ENCODE peak calls at places on chromosomes 13 and 19, in four cellular contexts. O is stimulated activated CD4-positive, alpha-beta T cell treated with anti-CD3 and anti-CD28 coated beads, Interleukin-1b, Interleukin-23, amount 100 ng/mL, for 24 hours; I is NCI-H460; J is progenitor cell of endocrine pancreas. T is an unnamed sample.

GRCh38 chr13:35923347-35923746 is 207.8 kb downstream of the DCLK1 start:
- DNase-seq in J (no peak), I (peak), O (no peak), T (no peak)

GRCh38 chr19:48194041-48194871 is 23.8 kb downstream of the ZSWIM9 start:
- DNase-seq in O (no peak), J (no peak), I (no peak), T (peak)

GRCh38 chr19:49817964-49818690 is at the start of gene MED25:
- DNase-seq in I (peak), O (peak), J (peak), T (peak)

GRCh38 chr19:15629003-15629880 is 11.5 kb upstream of the CYP4F3 start:
- DNase-seq in I (peak), J (no peak), O (peak), T (peak)

GRCh38 chr13:94950303-94950702 is 238.0 kb upstream of the SOX21 start:
- DNase-seq in I (no peak), O (no peak), J (no peak), T (peak)

GRCh38 chr19:56144396-56144795 is 3.3 kb downstream of the ZNF444 start:
- DNase-seq in J (no peak), I (no peak), O (no peak), T (no peak)

GRCh38 chr19:8494158-8494557 is 8.3 kb downstream of the PRAM1 start:
- DNase-seq in I (no peak), J (no peak), O (no peak), T (no peak)

GRCh38 chr19:41706741-41707501 is 1.5 kb upstream of the CEACAM5 start:
- DNase-seq in O (peak), I (peak), J (no peak), T (peak)

GRCh38 chr19:48419158-48419920 is 25.9 kb downstream of the GRIN2D start:
- DNase-seq in J (no peak), I (no peak), O (peak), T (peak)

GRCh38 chr13:20195846-20196245 is 3.1 kb upstream of the GJB2 start:
- DNase-seq in J (no peak), O (no peak), I (peak), T (no peak)

GRCh38 chr19:1264801-1265610 is 4.1 kb upstream of the CIRBP start:
- DNase-seq in O (no peak), I (peak), J (no peak), T (no peak)

GRCh38 chr13:61107989-61108388 is 307.7 kb downstream of the PCDH20 start:
- DNase-seq in O (no peak), I (no peak), J (no peak), T (no peak)

GRCh38 chr19:50497030-50497420 is 14.0 kb downstream of the JOSD2 start:
- DNase-seq in O (no peak), I (no peak), J (no peak), T (no peak)

GRCh38 chr13:75725784-75726183 is 89.7 kb downstream of the LMO7 start:
- DNase-seq in I (no peak), J (no peak), O (no peak), T (peak)

GRCh38 chr19:44019498-44019897 is 5.7 kb upstream of the ZNF222 start:
- DNase-seq in J (no peak), O (no peak), I (no peak), T (no peak)

GRCh38 chr13:43363156-43363918 is 340.0 kb downstream of the DNAJC15 start:
- DNase-seq in J (no peak), O (no peak), I (no peak), T (no peak)

GRCh38 chr19:30222428-30222873 is 149.7 kb upstream of the ZNF536 start:
- DNase-seq in J (peak), I (no peak), O (no peak), T (peak)

GRCh38 chr19:47511128-47511517 is 3.7 kb downstream of the NAPA start:
- DNase-seq in O (no peak), J (no peak), I (no peak), T (no peak)

GRCh38 chr13:20993661-20994440 is 67.5 kb downstream of the LATS2 start:
- DNase-seq in I (no peak), J (no peak), O (no peak), T (no peak)

T was measured in HAP-1.